ENCODE peak calls at places on chromosomes 11 and 22, in seven cellular contexts. A, L, E, Y, K, F and I are unnamed samples.

GRCh38 chr11:116199182-116199581 is 573.6 kb downstream of the BUD13 start:
- DNase-seq in E (no peak), K (no peak), A (no peak), L (no peak), F (no peak), Y (no peak), I (no peak)

GRCh38 chr11:9613830-9614762 is 40.6 kb downstream of the WEE1 start:
- DNase-seq in E (peak), A (peak), L (peak), Y (peak), F (peak), K (peak), I (peak)

GRCh38 chr22:44597616-44598015 is 99.6 kb upstream of the RTL6 start:
- DNase-seq in Y (no peak), F (no peak), K (no peak), A (no peak), E (no peak), L (no peak), I (no peak)

GRCh38 chr11:13302440-13302958 is 24.9 kb downstream of the BMAL1 start:
- DNase-seq in Y (no peak), K (no peak), E (no peak), L (no peak), F (no peak), A (no peak), I (no peak)

GRCh38 chr22:50012201-50013181 is at the start of gene IL17REL:
- DNase-seq in F (no peak), K (no peak), A (no peak), E (no peak), L (no peak), Y (no peak), I (no peak)

GRCh38 chr22:31143537-31143936 is 3.2 kb upstream of the PLA2G3 start:
- DNase-seq in A (no peak), E (no peak), L (no peak), Y (no peak), F (no peak), K (no peak), I (no peak)

GRCh38 chr11:1705121-1706052 is 8.4 kb downstream of the KRTAP5-6 start:
- DNase-seq in K (no peak), A (no peak), L (peak), F (no peak), Y (no peak), E (no peak), I (peak)

GRCh38 chr22:41565403-41566054 is 4.7 kb downstream of the CSDC2 start:
- DNase-seq in F (no peak), K (no peak), Y (no peak), L (peak), A (peak), E (no peak), I (no peak)

GRCh38 chr11:102833731-102834130 is 9.7 kb downstream of the MMP3 start:
- DNase-seq in Y (no peak), K (no peak), F (no peak), L (no peak), A (no peak), E (no peak), I (no peak)

GRCh38 chr11:92413757-92414513 is 189.3 kb downstream of the FAT3 start:
- DNase-seq in F (no peak), K (no peak), A (no peak), E (no peak), L (no peak), Y (no peak), I (no peak)

GRCh38 chr11:40170076-40170475 is 1289.4 kb downstream of the LRRC4C start:
- DNase-seq in K (no peak), A (no peak), Y (no peak), E (no peak), F (no peak), L (no peak), I (no peak)

GRCh38 chr22:47616396-47617020 is 854.1 kb downstream of the TBC1D22A start:
- DNase-seq in Y (no peak), A (no peak), K (no peak), L (no peak), F (no peak), E (no peak), I (no peak)

GRCh38 chr11:2293396-2294339 is 8.1 kb downstream of the C11orf21 start:
- DNase-seq in Y (no peak), K (peak), E (no peak), A (no peak), L (no peak), F (no peak), I (no peak)

GRCh38 chr11:60127311-60127811 is 38.9 kb downstream of the MS4A2 start:
- DNase-seq in E (no peak), L (peak), K (no peak), Y (no peak), A (no peak), F (no peak), I (no peak)

GRCh38 chr11:30312243-30312642 is 10.7 kb upstream of the ARL14EP start:
- DNase-seq in F (no peak), L (no peak), E (no peak), Y (no peak), A (no peak), K (no peak), I (no peak)

GRCh38 chr11:121757480-121758125 is 304.8 kb upstream of the SORL1-AS1 start:
- DNase-seq in A (no peak), L (no peak), E (no peak), F (no peak), Y (no peak), K (no peak), I (no peak)